ENCODE peak calls at places on chromosome 11, in seven cellular contexts. Z is heart left ventricle, B is upper lobe of right lung, M is H1, A is mammary epithelial cell, Y is aorta, Q is transverse colon. G is an unnamed sample. For H3K4me1, the result is how much of the 10 kb centered on the place peaks cover.

GRCh38 chr11:75072582-75072981 is 24.1 kb downstream of the OR2AT4 start:
- DNase-seq in M (no peak), B (no peak), Q (no peak), A (no peak), Y (no peak), Z (no peak), G (no peak)

GRCh38 chr11:35619030-35619753 is 932 bp downstream of the FJX1 start:
- DNase-seq in B (peak), Y (peak), Q (peak), A (peak), M (no peak), Z (no peak), G (no peak)

GRCh38 chr11:9219572-9219971 is 45.6 kb downstream of the DENND5A start:
- DNase-seq in Q (no peak), A (peak), Y (no peak), M (no peak), B (no peak), Z (no peak), G (no peak)

GRCh38 chr11:109902764-109903436 is 190.3 kb upstream of the ZC3H12C start:
- DNase-seq in Y (no peak), Z (no peak), B (no peak), M (no peak), Q (no peak), A (no peak), G (no peak)

GRCh38 chr11:15641191-15641810 is 526.6 kb downstream of the INSC start:
- DNase-seq in Y (no peak), Z (no peak), M (no peak), A (no peak), Q (no peak), B (no peak), G (no peak)

GRCh38 chr11:133947298-133947905 is 9.4 kb downstream of the IGSF9B start:
- DNase-seq in A (peak), Y (no peak), M (no peak), Z (peak), B (peak), Q (no peak), G (no peak)

GRCh38 chr11:68146704-68147474 is 25.7 kb upstream of the CHKA start:
- DNase-seq in Q (peak), A (no peak), M (no peak), Z (peak), Y (no peak), B (peak), G (no peak)

GRCh38 chr11:48095779-48096470 is 115.6 kb downstream of the PTPRJ start:
- DNase-seq in B (no peak), Q (no peak), Z (no peak), A (no peak), Y (no peak), M (no peak), G (no peak)

GRCh38 chr11:129950319-129951034 is 52.2 kb downstream of the PRDM10 start:
- DNase-seq in A (peak), Q (peak), M (no peak), B (no peak), Z (peak), Y (no peak), G (no peak)

GRCh38 chr11:63250162-63251050 is 7.0 kb upstream of the SLC22A25 start:
- DNase-seq in A (no peak), Q (no peak), M (no peak), Z (no peak), B (no peak), Y (no peak), G (no peak)

GRCh38 chr11:74620537-74620936 is 28.2 kb downstream of the POLD3 start:
- DNase-seq in Y (no peak), M (no peak), B (no peak), Z (no peak), A (no peak), Q (no peak), G (no peak)

GRCh38 chr11:102220728-102221467 is 96.4 kb upstream of the BIRC3 start:
- DNase-seq in Y (no peak), Z (no peak), B (no peak), A (peak), M (no peak), Q (no peak), G (no peak)

GRCh38 chr11:62399868-62400245 is 19.0 kb upstream of the SCGB1A1 start:
- DNase-seq in Z (no peak), A (no peak), Q (no peak), B (peak), M (no peak), Y (no peak), G (no peak)

GRCh38 chr11:60764879-60765278 is 8.2 kb downstream of the MS4A15 start:
- DNase-seq in Q (no peak), A (no peak), Z (no peak), M (no peak), Y (no peak), B (no peak), G (no peak)

GRCh38 chr11:114134870-114135269 is 75.4 kb downstream of the ZBTB16 start:
- DNase-seq in A (peak), B (no peak), Z (no peak), Q (peak), Y (no peak), M (no peak), G (no peak)

GRCh38 chr11:68632802-68633201 is 51.5 kb upstream of the GAL start:
- DNase-seq in Q (peak), M (peak), Z (no peak), Y (no peak), B (no peak), A (peak), G (peak)

GRCh38 chr11:80593981-80594380 is 1153.2 kb upstream of the TENM4 start:
- DNase-seq in B (no peak), Z (no peak), Y (no peak), A (peak), Q (peak), M (no peak), G (no peak)

GRCh38 chr11:71223671-71224660 is 28.4 kb downstream of the SHANK2 start:
- DNase-seq in Z (no peak), B (peak), M (no peak), Y (peak), A (no peak), Q (no peak), G (no peak)

GRCh38 chr11:97729546-97730272 is 1291.0 kb upstream of the CNTN5 start:
- DNase-seq in Q (no peak), M (no peak), B (no peak), Z (no peak), A (no peak), Y (no peak), G (no peak)

GRCh38 chr11:88337342-88338222 is at the start of gene CTSC:
- DNase-seq in A (peak), M (peak), B (peak), Q (peak), Z (peak), Y (peak), G (peak)

GRCh38 chr11:57214494-57214893 is 22.6 kb downstream of the APLNR start:
- DNase-seq in Q (no peak), M (no peak), B (no peak), Z (no peak), A (peak), Y (no peak), G (no peak)

GRCh38 chr11:68687986-68688385 is 3.6 kb downstream of the GAL start:
- DNase-seq in B (peak), Z (no peak), Y (peak), M (no peak), Q (no peak), A (no peak), G (no peak)

GRCh38 chr11:125280646-125281045 is 116.1 kb downstream of the PKNOX2 start:
- DNase-seq in Y (no peak), B (no peak), Q (no peak), M (no peak), Z (no peak), A (no peak), G (no peak)

GRCh38 chr11:2807276-2807681 is 78.3 kb downstream of the CDKN1C start:
- DNase-seq in Y (peak), Q (peak), A (no peak), Z (peak), M (no peak), B (peak), G (no peak)
- H3K27ac ChIP-seq in Y (no peak), Q (peak), A (no peak), Z (peak), M (no peak), B (peak), G (no peak)

DNA sequence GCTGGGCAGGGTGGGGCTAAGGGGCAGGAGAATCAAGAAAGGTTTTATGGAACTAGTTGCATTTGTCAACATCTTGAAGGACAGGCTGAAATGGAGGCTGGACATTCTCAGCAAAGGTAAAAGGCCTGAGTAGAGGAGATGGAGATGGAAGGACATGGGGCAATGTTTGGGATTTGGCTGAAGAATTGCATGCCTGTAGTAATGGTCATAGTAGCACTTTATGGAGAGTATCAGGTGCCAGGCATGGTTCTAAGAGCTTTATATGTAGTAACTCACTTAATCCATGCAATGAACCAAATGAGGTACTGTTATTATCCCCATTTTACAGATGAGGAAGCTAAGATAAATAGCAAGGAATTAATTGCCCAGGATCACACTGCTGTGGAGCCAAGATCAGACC is 23.9 kb downstream of the BMAL1 start:
- DNase-seq in Q (no peak), A (no peak), Y (no peak), B (no peak), M (no peak), Z (no peak), G (no peak)
- H3K4me1 ChIP-seq in Q (under half), A (under half), Y (under half), B (half or more), M (under half), Z (under half), G (under half)

GRCh38 chr11:46332568-46333128 is 14.6 kb upstream of the DGKZ start:
- DNase-seq in M (no peak), Z (no peak), Q (no peak), Y (no peak), B (no peak), A (no peak), G (no peak)

GRCh38 chr11:46330154-46330886 is 16.9 kb upstream of the DGKZ start:
- DNase-seq in B (no peak), M (no peak), A (no peak), Q (no peak), Z (no peak), Y (no peak), G (no peak)

GRCh38 chr11:46332093-46332567 is 15.1 kb upstream of the DGKZ start:
- DNase-seq in B (no peak), M (no peak), Y (no peak), Z (no peak), A (no peak), Q (no peak), G (no peak)

GRCh38 chr11:46331653-46331984 is 15.6 kb upstream of the DGKZ start:
- DNase-seq in Q (no peak), A (no peak), Z (no peak), M (no peak), Y (no peak), B (no peak), G (no peak)

DNA sequence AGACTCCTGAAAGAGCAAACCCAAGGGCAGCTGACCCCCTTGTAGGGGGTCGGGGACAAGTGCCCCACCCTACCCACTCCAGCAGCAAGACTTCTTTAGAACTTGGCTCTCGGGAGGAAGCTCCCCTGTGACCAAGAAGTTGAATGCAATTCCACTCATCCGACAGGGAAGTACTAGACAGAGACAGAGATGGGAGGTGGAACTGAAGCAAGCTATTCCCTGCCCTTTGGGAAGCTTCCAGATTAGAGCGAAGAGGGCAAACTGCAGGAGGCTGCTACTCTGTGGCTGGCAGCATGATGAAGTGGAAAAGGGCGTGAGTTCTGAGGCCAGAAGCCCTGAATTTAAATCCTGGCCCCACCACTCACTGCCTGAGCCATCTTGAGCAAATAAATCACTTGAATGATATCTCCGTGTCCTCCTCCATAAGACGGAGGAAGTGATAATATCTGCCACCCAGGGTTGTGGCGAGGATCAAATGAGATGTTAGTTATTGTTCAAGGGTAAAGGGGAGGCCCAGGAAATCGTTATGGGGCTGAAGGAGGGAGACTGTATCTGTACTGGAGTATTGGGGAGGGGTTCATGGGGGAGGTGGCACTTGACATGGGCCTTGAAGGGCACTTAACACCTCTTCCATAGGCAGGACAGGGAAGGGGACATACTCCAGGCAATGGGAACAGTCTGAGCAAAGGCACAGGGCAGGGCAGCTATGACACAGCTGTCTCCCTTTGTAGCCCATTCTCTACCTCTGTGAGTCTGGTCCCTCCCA is 16.2 kb upstream of the DGKZ start:
- DNase-seq in B (no peak), Z (no peak), Q (no peak), Y (no peak), A (no peak), M (no peak), G (no peak)
- H3K4me3 ChIP-seq in B (no peak), Z (no peak), Q (no peak), Y (no peak), A (no peak), M (no peak), G (no peak)

GRCh38 chr11:6746626-6747025 is 25.1 kb downstream of the OR2AG2 start:
- DNase-seq in Z (no peak), Y (no peak), A (no peak), Q (no peak), B (no peak), M (no peak), G (no peak)
- H3K27ac ChIP-seq in Z (peak), Y (no peak), A (no peak), Q (peak), B (peak), M (no peak), G (no peak)

GRCh38 chr11:65489061-65489705 is 9.7 kb upstream of the MALAT1 start:
- DNase-seq in Y (peak), A (no peak), Q (peak), B (peak), M (no peak), Z (peak), G (no peak)
- H3K4me1 ChIP-seq in Y (under half), A (half or more), Q (half or more), B (half or more), M (under half), Z (half or more), G (under half)

GRCh38 chr11:28524098-28524497 is 415.9 kb downstream of the METTL15 start:
- DNase-seq in Q (no peak), A (no peak), Y (no peak), B (no peak), Z (no peak), M (no peak), G (no peak)

GRCh38 chr11:28518825-28519224 is 410.6 kb downstream of the METTL15 start:
- DNase-seq in A (no peak), M (no peak), B (no peak), Z (no peak), Q (no peak), Y (no peak), G (no peak)

GRCh38 chr11:28521075-28521474 is 412.9 kb downstream of the METTL15 start:
- DNase-seq in M (no peak), Z (no peak), B (no peak), Q (no peak), Y (no peak), A (peak), G (no peak)

GRCh38 chr11:28517621-28518020 is 409.4 kb downstream of the METTL15 start:
- DNase-seq in A (peak), Q (no peak), M (no peak), B (no peak), Y (no peak), Z (no peak), G (no peak)

DNA sequence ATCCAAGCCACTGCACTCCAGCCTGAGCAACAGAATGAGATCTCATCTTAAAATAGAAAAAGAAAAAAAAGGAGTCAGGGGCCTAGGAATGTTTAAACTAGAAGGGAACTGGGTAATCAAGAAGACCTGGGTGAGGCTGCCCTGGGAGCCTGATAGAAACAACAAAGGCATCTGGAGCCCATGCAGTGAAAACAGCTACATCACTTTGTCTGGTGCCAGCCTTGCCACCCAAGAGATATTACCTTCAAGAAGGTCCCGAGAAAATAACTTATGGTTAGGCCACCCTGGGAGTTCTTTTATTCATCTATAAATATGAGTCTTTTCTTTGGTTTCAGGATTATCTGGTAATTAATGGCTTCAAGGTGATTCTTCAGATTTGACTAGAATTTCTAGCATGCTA is 412.1 kb downstream of the METTL15 start:
- DNase-seq in A (no peak), Q (no peak), B (no peak), M (no peak), Z (no peak), Y (no peak), G (no peak)
- H3K4me3 ChIP-seq in A (no peak), Q (no peak), B (no peak), M (no peak), Z (no peak), Y (no peak), G (no peak)

DNA sequence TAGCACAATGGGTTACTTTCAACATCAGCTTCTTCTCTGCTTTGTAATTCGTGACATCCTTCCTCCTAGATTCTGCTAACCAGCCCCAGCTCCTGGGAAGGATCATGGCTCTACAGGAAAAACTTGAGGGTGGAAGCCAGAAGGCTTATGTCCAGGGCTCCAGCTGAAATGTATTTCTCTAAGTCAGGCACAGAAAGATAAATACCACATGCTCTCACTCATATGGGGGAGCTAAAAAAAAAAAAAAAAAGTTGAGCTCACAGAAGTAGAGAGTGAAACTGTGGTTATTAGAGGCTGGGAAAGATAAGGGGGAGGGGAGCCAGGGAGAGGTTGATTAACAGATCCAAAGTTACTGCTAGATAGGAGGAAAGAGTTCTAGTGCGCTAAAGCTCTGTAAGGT is 74.9 kb downstream of the DSCAML1 start:
- DNase-seq in Y (no peak), M (no peak), A (no peak), Z (no peak), Q (no peak), B (no peak), G (no peak)
- H3K27ac ChIP-seq in Y (no peak), M (no peak), A (no peak), Z (no peak), Q (no peak), B (no peak), G (no peak)